ENCODE peak calls at places on chromosomes 2 and 18, in eight cellular contexts. B is glutamatergic neuron, R is lower lobe of right lung, T is endothelial cell, X is HL-60, M is omental fat pad, Y is MM.1S, U is uterus. I is an unnamed sample.

GRCh38 chr2:27291865-27292264 is 9.6 kb downstream of the TRIM54 start:
- DNase-seq in X (no peak), U (no peak), Y (no peak), M (no peak), R (no peak), B (no peak), T (no peak), I (no peak)

GRCh38 chr2:221895366-221896121 is 323.4 kb upstream of the EPHA4 start:
- DNase-seq in X (no peak), B (no peak), R (no peak), Y (no peak), T (no peak), U (peak), M (no peak), I (no peak)

GRCh38 chr2:224436634-224437033 is 34.7 kb upstream of the FAM124B start:
- DNase-seq in T (no peak), R (no peak), M (no peak), U (no peak), X (no peak), B (no peak), Y (no peak), I (no peak)

GRCh38 chr2:239720411-239721365 is 304.5 kb downstream of the NDUFA10 start:
- DNase-seq in X (no peak), B (no peak), Y (no peak), R (peak), M (no peak), T (no peak), U (no peak), I (no peak)

GRCh38 chr2:58609306-58609705 is 368.2 kb upstream of the FANCL start:
- DNase-seq in X (peak), Y (no peak), U (no peak), B (no peak), R (no peak), T (no peak), M (no peak), I (no peak)

GRCh38 chr18:28903366-28903765 is 726.4 kb upstream of the CDH2 start:
- DNase-seq in U (no peak), B (no peak), M (no peak), Y (no peak), X (no peak), R (no peak), T (no peak), I (no peak)

GRCh38 chr18:41949206-41949920 is 5.7 kb upstream of the PIK3C3 start:
- DNase-seq in T (no peak), R (no peak), B (no peak), X (no peak), U (no peak), M (no peak), Y (no peak), I (no peak)

GRCh38 chr2:37325625-37326071 is 1.0 kb upstream of the PRKD3 start:
- DNase-seq in R (no peak), M (no peak), X (no peak), Y (peak), T (no peak), U (no peak), B (no peak), I (no peak)

GRCh38 chr2:99573624-99574251 is 83.9 kb upstream of the REV1 start:
- DNase-seq in Y (no peak), B (no peak), X (no peak), R (no peak), U (no peak), M (no peak), T (no peak), I (no peak)

GRCh38 chr18:59885579-59886163 is 14.1 kb upstream of the PMAIP1 start:
- DNase-seq in M (no peak), X (no peak), R (no peak), Y (peak), B (no peak), U (no peak), T (no peak), I (peak)

GRCh38 chr2:77328125-77328524 is 194.1 kb downstream of the LRRTM4 start:
- DNase-seq in Y (no peak), X (no peak), U (no peak), R (no peak), M (no peak), T (no peak), B (no peak), I (no peak)

GRCh38 chr2:136363921-136364320 is 246.0 kb upstream of the CXCR4 start:
- DNase-seq in R (no peak), B (no peak), Y (no peak), U (no peak), M (no peak), X (no peak), T (no peak), I (no peak)

GRCh38 chr2:240786871-240787311 is 33.1 kb downstream of the KIF1A start:
- DNase-seq in Y (no peak), T (no peak), X (no peak), U (no peak), B (peak), M (no peak), R (peak), I (peak)

GRCh38 chr18:13381907-13382682 is 163.5 kb downstream of the LDLRAD4 start:
- DNase-seq in T (peak), B (no peak), U (peak), X (no peak), M (no peak), Y (peak), R (peak), I (peak)

GRCh38 chr2:215764441-215765048 is 248.8 kb downstream of the MREG start:
- DNase-seq in R (no peak), M (no peak), Y (no peak), T (no peak), U (no peak), X (no peak), B (no peak), I (peak)

DNA sequence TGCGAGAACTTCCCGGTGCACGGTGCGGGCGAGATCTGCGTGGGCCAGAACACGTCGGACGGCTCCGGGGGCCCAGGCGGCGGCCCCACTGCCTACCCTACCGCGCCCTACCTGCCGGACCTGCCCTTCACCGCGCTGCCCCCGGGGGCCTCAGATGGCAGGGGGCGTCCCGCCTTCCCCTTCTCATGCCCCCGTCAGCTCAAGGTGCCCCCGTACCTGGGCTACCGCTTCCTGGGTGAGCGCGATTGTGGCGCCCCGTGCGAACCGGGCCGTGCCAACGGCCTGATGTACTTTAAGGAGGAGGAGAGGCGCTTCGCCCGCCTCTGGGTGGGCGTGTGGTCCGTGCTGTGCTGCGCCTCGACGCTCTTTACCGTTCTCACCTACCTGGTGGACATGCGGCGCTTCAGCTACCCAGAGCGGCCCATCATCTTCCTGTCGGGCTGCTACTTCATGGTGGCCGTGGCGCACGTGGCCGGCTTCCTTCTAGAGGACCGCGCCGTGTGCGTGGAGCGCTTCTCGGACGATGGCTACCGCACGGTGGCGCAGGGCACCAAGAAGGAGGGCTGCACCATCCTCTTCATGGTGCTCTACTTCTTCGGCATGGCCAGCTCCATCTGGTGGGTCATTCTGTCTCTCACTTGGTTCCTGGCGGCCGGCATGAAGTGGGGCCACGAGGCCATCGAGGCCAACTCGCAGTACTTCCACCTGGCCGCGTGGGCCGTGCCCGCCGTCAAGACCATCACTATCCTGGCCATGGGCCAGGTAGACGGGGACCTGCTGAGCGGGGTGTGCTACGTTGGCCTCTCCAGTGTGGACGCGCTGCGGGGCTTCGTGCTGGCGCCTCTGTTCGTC is 1.7 kb downstream of the FZD7 start:
- DNase-seq in X (no peak), M (no peak), R (peak), B (peak), Y (no peak), U (peak), T (peak), I (no peak)
- TF ChIP-seq CTCF in X (no peak), M (no peak), R (peak), B (peak), Y (no peak), U (peak), T (peak), I (peak)

GRCh38 chr2:47313728-47314127 is 89.2 kb upstream of the MSH2 start:
- DNase-seq in B (no peak), T (no peak), R (no peak), U (no peak), Y (no peak), M (no peak), X (no peak), I (no peak)
- TF ChIP-seq CTCF in B (no peak), T (no peak), R (no peak), U (no peak), Y (peak), M (no peak), X (no peak), I (no peak)

GRCh38 chr2:86224645-86225355 is 25.5 kb downstream of the MRPL35 start:
- DNase-seq in U (no peak), Y (peak), M (no peak), B (no peak), R (no peak), X (no peak), T (no peak), I (no peak)
- TF ChIP-seq CTCF in U (no peak), Y (peak), M (no peak), B (no peak), R (no peak), X (no peak), T (no peak), I (no peak)

GRCh38 chr2:61138859-61139258 is 23.1 kb upstream of the C2orf74 start:
- DNase-seq in B (no peak), Y (no peak), R (no peak), T (no peak), M (no peak), U (no peak), X (no peak), I (no peak)

GRCh38 chr2:61134141-61134540 is 27.8 kb upstream of the C2orf74 start:
- DNase-seq in U (no peak), B (no peak), R (no peak), M (no peak), Y (no peak), X (no peak), T (no peak), I (no peak)

GRCh38 chr2:61141151-61141550 is 20.8 kb upstream of the C2orf74 start:
- DNase-seq in B (no peak), Y (no peak), X (no peak), U (no peak), R (no peak), T (no peak), M (no peak), I (no peak)

DNA sequence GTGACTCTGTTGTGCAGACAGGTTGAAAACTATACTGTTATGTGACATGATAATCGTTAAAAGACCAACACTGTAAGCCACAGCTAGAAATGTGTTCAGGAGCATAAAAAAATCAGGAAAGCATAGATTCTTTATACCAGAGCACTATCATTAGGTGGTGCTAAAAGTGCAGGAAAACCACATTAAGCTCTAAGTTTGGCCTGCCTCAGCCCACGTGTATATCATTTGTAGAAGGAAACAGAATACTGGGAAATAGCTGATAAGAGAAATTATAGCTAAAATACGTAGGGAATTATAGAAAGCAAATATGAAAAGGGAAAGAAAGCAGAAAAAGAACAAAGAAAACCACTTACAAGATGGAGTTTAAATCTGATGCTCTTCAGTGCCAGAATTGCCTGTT is 26.5 kb upstream of the C2orf74 start:
- DNase-seq in T (no peak), R (no peak), X (no peak), B (no peak), U (no peak), Y (peak), M (no peak), I (no peak)
- TF ChIP-seq CTCF in T (no peak), R (peak), X (no peak), B (no peak), U (peak), Y (peak), M (no peak), I (no peak)

DNA sequence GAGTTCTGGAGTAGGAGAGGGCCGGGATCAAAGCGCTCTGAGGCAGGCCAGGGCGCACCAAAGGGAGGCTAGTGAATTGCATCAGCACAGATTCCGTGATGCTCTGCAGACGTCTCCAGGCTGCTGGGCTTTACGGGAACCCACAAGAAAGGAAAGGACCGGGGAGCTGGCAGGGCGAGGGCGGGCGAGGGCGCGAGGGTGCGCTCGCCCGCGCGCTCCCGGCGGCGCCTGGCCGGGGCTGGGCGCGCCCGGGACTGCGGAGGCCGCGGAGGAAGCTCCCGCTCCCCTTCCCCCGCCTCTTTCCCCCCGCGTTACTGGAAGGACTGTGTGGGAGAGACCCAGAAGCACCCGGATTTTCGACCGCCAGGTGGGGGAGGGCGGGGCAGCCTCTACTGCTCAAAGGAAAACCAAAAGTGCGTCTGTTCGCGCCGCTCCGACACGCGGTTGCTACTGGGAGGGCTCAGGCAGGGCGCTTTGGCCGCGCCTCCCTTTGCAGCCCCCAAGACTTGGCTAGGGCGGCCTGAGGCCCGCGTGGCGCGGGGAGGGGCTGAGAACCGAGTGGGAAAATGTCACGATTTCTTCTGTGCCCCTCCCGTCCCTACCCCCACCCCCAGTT is 2.3 kb upstream of the FOSL2 start:
- DNase-seq in X (peak), R (peak), Y (peak), M (peak), U (peak), T (peak), B (peak), I (peak)
- TF ChIP-seq CTCF in X (no peak), R (no peak), Y (no peak), M (peak), U (peak), T (no peak), B (no peak), I (peak)

GRCh38 chr18:52408800-52409302 is 68.9 kb downstream of the DCC start:
- DNase-seq in B (no peak), M (no peak), T (no peak), Y (no peak), X (no peak), R (no peak), U (no peak), I (no peak)

GRCh38 chr18:52409732-52410131 is 69.7 kb downstream of the DCC start:
- DNase-seq in X (no peak), B (no peak), Y (peak), R (no peak), T (no peak), U (no peak), M (no peak), I (no peak)
- TF ChIP-seq CTCF in X (no peak), B (no peak), Y (peak), R (no peak), T (no peak), U (no peak), M (no peak), I (no peak)

GRCh38 chr2:9765611-9766531 is 77.4 kb upstream of the TAF1B start:
- DNase-seq in Y (no peak), M (no peak), U (no peak), B (no peak), X (no peak), T (no peak), R (no peak), I (no peak)
- TF ChIP-seq CTCF in Y (no peak), M (no peak), U (no peak), B (no peak), X (no peak), T (no peak), R (no peak), I (no peak)

GRCh38 chr2:110852541-110853263 is 120.3 kb downstream of the ACOXL start:
- DNase-seq in X (no peak), B (no peak), U (no peak), M (no peak), T (no peak), R (no peak), Y (no peak), I (no peak)

GRCh38 chr2:110851531-110851930 is 119.2 kb downstream of the ACOXL start:
- DNase-seq in T (no peak), B (no peak), M (no peak), X (no peak), Y (no peak), R (no peak), U (no peak), I (no peak)

GRCh38 chr2:110852051-110852450 is 119.7 kb downstream of the ACOXL start:
- DNase-seq in U (no peak), X (no peak), M (no peak), R (no peak), B (no peak), T (no peak), Y (no peak), I (no peak)

GRCh38 chr2:110854355-110855081 is 122.1 kb downstream of the ACOXL start:
- DNase-seq in R (no peak), M (no peak), B (no peak), U (no peak), X (no peak), T (no peak), Y (no peak), I (no peak)

GRCh38 chr2:110853516-110853915 is 121.1 kb downstream of the ACOXL start:
- DNase-seq in X (no peak), M (no peak), B (peak), U (no peak), Y (peak), R (no peak), T (peak), I (no peak)
- TF ChIP-seq CTCF in X (peak), M (no peak), B (no peak), U (no peak), Y (peak), R (peak), T (peak), I (peak)

I was measured in CD14-positive monocyte.